ENCODE peak calls at places on chromosomes 6 and 20, in six cellular contexts. Y, F, X, Z, V and H are unnamed samples.

GRCh38 chr6:5718231-5718947 is 288.3 kb downstream of the NRN1 start:
- DNase-seq in Y (no peak), F (no peak), X (no peak), Z (no peak), V (no peak), H (no peak)

GRCh38 chr20:46021361-46022359 is 7.4 kb upstream of the SLC12A5 start:
- DNase-seq in Y (no peak), F (peak), X (peak), Z (peak), V (no peak), H (peak)

GRCh38 chr6:34331361-34332050 is 61.0 kb downstream of the NUDT3 start:
- DNase-seq in Y (no peak), F (no peak), X (no peak), Z (no peak), V (no peak), H (no peak)

GRCh38 chr6:53172468-53172803 is 23.8 kb upstream of the GCM1 start:
- DNase-seq in Y (no peak), F (no peak), X (no peak), Z (no peak), V (no peak), H (no peak)

GRCh38 chr6:37713529-37714119 is 15.9 kb upstream of the MDGA1 start:
- DNase-seq in Y (no peak), F (no peak), X (no peak), Z (no peak), V (no peak), H (no peak)

GRCh38 chr20:13321416-13321815 is 100.3 kb downstream of the ISM1 start:
- DNase-seq in Y (no peak), F (no peak), X (no peak), Z (no peak), V (no peak), H (no peak)

GRCh38 chr20:57746201-57746600 is 36.4 kb upstream of the PMEPA1 start:
- DNase-seq in Y (no peak), F (no peak), X (no peak), Z (no peak), V (no peak), H (peak)

GRCh38 chr6:138659998-138660397 is 113.6 kb upstream of the CCDC28A start:
- DNase-seq in Y (no peak), F (no peak), X (no peak), Z (no peak), V (no peak), H (no peak)

GRCh38 chr20:62160876-62161275 is 17.3 kb downstream of the SS18L1 start:
- DNase-seq in Y (no peak), F (no peak), X (no peak), Z (no peak), V (no peak), H (no peak)

GRCh38 chr20:53842301-53843099 is 227.9 kb downstream of the BCAS1 start:
- DNase-seq in Y (no peak), F (no peak), X (no peak), Z (no peak), V (no peak), H (no peak)

GRCh38 chr6:38117281-38117680 is 297.8 kb downstream of the ZFAND3 start:
- DNase-seq in Y (no peak), F (no peak), X (no peak), Z (no peak), V (no peak), H (no peak)

GRCh38 chr20:33046412-33046811 is 7.3 kb upstream of the BPIFB3 start:
- DNase-seq in Y (no peak), F (no peak), X (no peak), Z (no peak), V (no peak), H (no peak)

GRCh38 chr6:109373762-109374161 is 8.5 kb downstream of the CD164 start:
- DNase-seq in Y (no peak), F (no peak), X (no peak), Z (no peak), V (no peak), H (no peak)

GRCh38 chr6:27141472-27142015 is 106.0 kb upstream of the PRSS16 start:
- DNase-seq in Y (no peak), F (no peak), X (no peak), Z (no peak), V (no peak), H (no peak)

GRCh38 chr6:168043193-168043847 is 35.7 kb downstream of the FRMD1 start:
- DNase-seq in Y (peak), F (no peak), X (no peak), Z (no peak), V (no peak), H (peak)

GRCh38 chr6:129184808-129185366 is 301.9 kb downstream of the LAMA2 start:
- DNase-seq in Y (no peak), F (no peak), X (no peak), Z (no peak), V (no peak), H (no peak)